ENCODE peak calls at places on chromosomes 13 and 19, in eight cellular contexts. L is RWPE2, P is heart left ventricle, R is thyroid gland, S is neural progenitor cell, F is cardiac muscle cell, Y is ascending aorta, K is upper lobe of right lung. O is an unnamed sample. For H3K4me1, the result is how much of the 10 kb centered on the place peaks cover.

GRCh38 chr19:29542776-29543175 is 17.0 kb downstream of the VSTM2B start:
- DNase-seq in P (no peak), L (no peak), F (no peak), Y (no peak), K (no peak), S (no peak), R (no peak), O (no peak)

GRCh38 chr19:3115411-3115810 is 20.4 kb upstream of the GNA15 start:
- DNase-seq in F (peak), P (no peak), Y (no peak), R (no peak), K (no peak), S (no peak), L (no peak), O (peak)

GRCh38 chr19:57719901-57720519 is 7.4 kb downstream of the ZNF671 start:
- DNase-seq in L (peak), K (no peak), P (no peak), Y (no peak), S (no peak), R (no peak), F (no peak), O (no peak)

GRCh38 chr13:41588899-41589298 is 131.5 kb downstream of the RGCC start:
- DNase-seq in K (no peak), Y (no peak), F (no peak), R (peak), S (no peak), L (no peak), P (no peak), O (peak)

GRCh38 chr19:45323671-45324081 is 1.0 kb upstream of the CKM start:
- DNase-seq in Y (no peak), F (peak), L (no peak), S (peak), R (no peak), K (no peak), P (peak), O (peak)

GRCh38 chr13:95541308-95541707 is 11.2 kb upstream of the CLDN10 start:
- DNase-seq in Y (no peak), S (no peak), R (no peak), L (no peak), P (no peak), F (no peak), K (no peak), O (no peak)

GRCh38 chr19:3684817-3685410 is 15.4 kb downstream of the PIP5K1C start:
- DNase-seq in P (no peak), L (no peak), K (no peak), R (no peak), Y (no peak), F (no peak), S (no peak), O (no peak)

GRCh38 chr19:56927791-56928207 is 87.3 kb upstream of the PEG3 start:
- DNase-seq in P (no peak), L (no peak), F (no peak), Y (no peak), R (no peak), K (no peak), S (no peak), O (no peak)

GRCh38 chr13:81018936-81019335 is 678.0 kb upstream of the SPRY2 start:
- DNase-seq in Y (no peak), F (no peak), P (no peak), L (no peak), S (no peak), R (no peak), K (no peak), O (no peak)

GRCh38 chr19:18946335-18946734 is 5.3 kb upstream of the HOMER3 start:
- DNase-seq in K (no peak), Y (no peak), R (no peak), L (no peak), F (no peak), P (no peak), S (no peak), O (peak)

GRCh38 chr19:19021115-19021514 is 12.2 kb downstream of the SUGP2 start:
- DNase-seq in K (no peak), F (no peak), R (no peak), S (no peak), L (no peak), Y (no peak), P (no peak), O (no peak)

GRCh38 chr13:32135655-32136054 is 104.1 kb downstream of the FRY start:
- DNase-seq in F (no peak), K (no peak), S (no peak), Y (no peak), L (no peak), P (no peak), R (no peak), O (no peak)

GRCh38 chr13:50123862-50124535 is 108.8 kb downstream of the KCNRG start:
- DNase-seq in R (peak), S (peak), F (peak), L (peak), K (peak), Y (peak), P (peak), O (peak)

GRCh38 chr13:70964124-70964523 is 855.9 kb upstream of the KLHL1 start:
- DNase-seq in Y (no peak), R (no peak), P (no peak), S (peak), L (no peak), K (no peak), F (no peak), O (no peak)

GRCh38 chr19:38649305-38650179 is 2.1 kb downstream of the ACTN4 start:
- DNase-seq in K (peak), L (peak), R (peak), Y (no peak), F (no peak), P (peak), S (no peak), O (peak)

GRCh38 chr19:2923510-2923909 is 21.3 kb downstream of the ZNF77 start:
- DNase-seq in K (no peak), Y (no peak), L (no peak), P (no peak), S (no peak), F (no peak), R (no peak), O (no peak)

GRCh38 chr19:43470288-43470687 is 4.9 kb upstream of the LYPD3 start:
- DNase-seq in L (no peak), R (no peak), K (no peak), P (no peak), F (no peak), S (no peak), Y (no peak), O (peak)

GRCh38 chr13:44292545-44292944 is 81.1 kb upstream of the SERP2 start:
- DNase-seq in S (no peak), Y (no peak), L (no peak), R (no peak), F (no peak), K (no peak), P (no peak), O (no peak)

GRCh38 chr13:50612717-50613116 is 230.8 kb downstream of the DLEU7 start:
- DNase-seq in K (no peak), Y (no peak), S (no peak), P (no peak), L (no peak), R (no peak), F (peak), O (no peak)

GRCh38 chr13:34152409-34152808 is 334.5 kb downstream of the RFC3 start:
- DNase-seq in K (no peak), S (no peak), Y (no peak), P (no peak), F (no peak), R (no peak), L (no peak), O (no peak)

DNA sequence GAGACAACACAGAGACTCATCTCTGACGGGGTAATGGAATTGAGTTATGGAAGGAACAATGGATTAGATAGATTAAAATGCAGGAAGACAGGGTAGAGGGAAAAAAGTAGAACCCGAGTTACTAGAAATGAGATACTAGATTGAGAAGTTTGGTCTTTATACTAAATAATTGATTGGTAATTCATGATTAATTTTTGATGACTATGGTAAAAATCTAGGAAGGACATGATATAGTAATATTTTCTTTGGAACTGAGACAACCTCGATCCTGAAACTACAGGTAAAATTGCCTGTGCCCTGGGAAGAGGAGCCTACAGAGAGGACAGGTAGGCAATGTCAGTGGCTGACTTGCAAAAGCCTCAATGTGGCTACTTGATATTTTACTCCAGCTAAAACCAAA is 188.4 kb upstream of the GPC6 start:
- DNase-seq in P (no peak), R (no peak), S (no peak), Y (no peak), K (no peak), L (no peak), F (no peak), O (no peak)
- H3K4me1 ChIP-seq in P (under half), R (under half), S (under half), Y (under half), K (under half), L (under half), F (under half), O (under half)

GRCh38 chr19:12722566-12723382 is 958 bp downstream of the TNPO2 start:
- DNase-seq in F (peak), S (peak), R (peak), L (peak), Y (peak), K (peak), P (peak), O (peak)
- TF ChIP-seq CTCF in F (no peak), S (no peak), R (no peak), L (no peak), Y (no peak), K (no peak), P (no peak), O (no peak)

GRCh38 chr19:1262687-1263123 is 6.4 kb upstream of the CIRBP start:
- DNase-seq in Y (no peak), L (no peak), R (no peak), S (peak), K (no peak), F (no peak), P (no peak), O (no peak)
- H3K4me1 ChIP-seq in Y (under half), L (under half), R (half or more), S (half or more), K (half or more), F (under half), P (half or more), O (half or more)

GRCh38 chr19:17121736-17122293 is 46.2 kb downstream of the MYO9B start:
- DNase-seq in R (no peak), S (no peak), P (no peak), K (no peak), Y (no peak), F (no peak), L (no peak), O (peak)
- TF ChIP-seq CTCF in R (no peak), S (no peak), P (no peak), K (no peak), Y (no peak), F (no peak), L (no peak), O (no peak)

GRCh38 chr13:76470991-76471390 is 415.2 kb downstream of the KCTD12 start:
- DNase-seq in F (peak), L (no peak), K (no peak), P (no peak), Y (no peak), S (no peak), R (no peak), O (peak)
- H3K4me1 ChIP-seq in F (under half), L (under half), K (under half), P (under half), Y (under half), S (under half), R (under half), O (under half)